ENCODE peak calls at places on chromosomes 2 and 18, in seven cellular contexts. M is endothelial cell of umbilical vein, Z is mammary epithelial cell, D is fibroblast of lung, E is SK-N-SH, X is HepG2, C is HCT116. S is an unnamed sample.

GRCh38 chr2:30776831-30777652 is 30.2 kb downstream of the CAPN13 start:
- DNase-seq in M (no peak), Z (no peak), D (no peak), E (no peak), X (no peak), C (no peak), S (peak)

GRCh38 chr18:28086530-28087172 is 90.3 kb downstream of the CDH2 start:
- DNase-seq in M (no peak), Z (peak), D (peak), E (no peak), X (peak), C (no peak), S (no peak)

GRCh38 chr2:8587251-8587791 is 94.5 kb upstream of the ID2 start:
- DNase-seq in M (no peak), Z (no peak), D (no peak), E (no peak), X (no peak), C (no peak), S (no peak)

GRCh38 chr2:6977786-6978185 is 60.6 kb downstream of the RNF144A start:
- DNase-seq in M (no peak), Z (no peak), D (no peak), E (no peak), X (no peak), C (no peak), S (no peak)

GRCh38 chr2:230898016-230898415 is 27.0 kb downstream of the GPR55 start:
- DNase-seq in M (no peak), Z (no peak), D (no peak), E (no peak), X (no peak), C (no peak), S (peak)

GRCh38 chr2:218733615-218734021 is 23.0 kb downstream of the TTLL4 start:
- DNase-seq in M (no peak), Z (peak), D (peak), E (no peak), X (peak), C (no peak), S (no peak)

GRCh38 chr2:8541636-8542035 is 140.2 kb upstream of the ID2 start:
- DNase-seq in M (no peak), Z (no peak), D (no peak), E (no peak), X (no peak), C (no peak), S (no peak)

GRCh38 chr2:218516614-218517013 is 51.5 kb downstream of the USP37 start:
- DNase-seq in M (no peak), Z (no peak), D (peak), E (peak), X (peak), C (peak), S (no peak)

GRCh38 chr18:69588301-69588700 is 187.6 kb downstream of the DOK6 start:
- DNase-seq in M (no peak), Z (no peak), D (peak), E (no peak), X (peak), C (no peak), S (no peak)

GRCh38 chr2:205556841-205557539 is 125.3 kb upstream of the NRP2 start:
- DNase-seq in M (no peak), Z (no peak), D (no peak), E (no peak), X (no peak), C (no peak), S (no peak)

DNA sequence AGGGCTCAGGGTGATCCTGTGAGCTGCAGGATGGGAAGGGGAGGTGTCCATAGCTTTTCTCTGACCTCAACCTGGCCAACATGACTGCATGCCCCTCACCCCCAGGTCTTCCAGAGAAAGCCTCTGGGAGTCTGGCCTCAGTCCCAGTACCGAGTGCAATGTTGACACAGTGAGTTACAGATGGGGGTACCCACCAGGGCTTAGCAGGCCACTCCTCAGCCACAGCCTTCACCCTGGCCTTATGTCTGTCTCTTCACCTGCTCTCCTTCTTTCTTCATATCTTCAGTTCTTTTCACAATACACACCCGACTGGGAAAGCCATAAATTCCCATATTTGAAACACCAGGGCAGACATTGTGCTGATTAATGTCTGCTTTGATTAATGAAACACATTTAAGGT is 33.5 kb downstream of the AOX1 start:
- DNase-seq in M (no peak), Z (no peak), D (peak), E (peak), X (no peak), C (no peak), S (no peak)
- H3K27ac ChIP-seq in M (no peak), Z (no peak), D (no peak), E (no peak), X (no peak), C (no peak), S (no peak)

DNA sequence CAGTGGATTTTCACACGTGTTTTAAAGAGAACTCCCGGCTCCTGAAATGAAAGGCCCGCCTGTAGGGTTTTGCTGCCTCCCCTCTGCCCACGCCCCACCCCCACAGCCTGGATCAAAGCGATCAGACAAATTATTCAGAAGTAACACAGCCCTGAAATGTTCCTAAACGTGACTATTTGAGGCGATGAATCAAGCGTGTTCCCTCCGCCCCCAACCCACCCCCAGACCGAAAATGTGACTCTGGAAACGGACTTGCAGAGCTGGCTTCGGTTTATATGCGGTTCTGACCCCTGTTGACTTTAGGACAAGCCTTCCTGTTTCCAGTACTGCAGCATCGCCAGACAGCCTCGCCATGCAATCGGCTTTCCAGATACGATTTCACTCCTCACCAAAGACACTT is 28.8 kb upstream of the SMIM21 start:
- DNase-seq in M (no peak), Z (no peak), D (peak), E (no peak), X (no peak), C (no peak), S (no peak)
- H3K4me3 ChIP-seq in M (no peak), Z (no peak), D (peak), E (no peak), X (no peak), C (no peak), S (no peak)

GRCh38 chr18:32714571-32715148 is 58.2 kb downstream of the KLHL14 start:
- DNase-seq in M (peak), Z (peak), D (peak), E (peak), X (peak), C (peak), S (peak)
- H3K9ac ChIP-seq in M (no peak), Z (no peak), D (no peak), E (no peak), X (no peak), C (no peak), S (no peak)

GRCh38 chr2:122639721-122640120 is 884.3 kb downstream of the TSN start:
- DNase-seq in M (no peak), Z (no peak), D (no peak), E (no peak), X (no peak), C (no peak), S (no peak)

GRCh38 chr2:122635649-122636496 is 880.4 kb downstream of the TSN start:
- DNase-seq in M (no peak), Z (peak), D (no peak), E (no peak), X (no peak), C (no peak), S (no peak)

GRCh38 chr2:122634261-122634660 is 878.8 kb downstream of the TSN start:
- DNase-seq in M (no peak), Z (peak), D (peak), E (no peak), X (no peak), C (no peak), S (no peak)

GRCh38 chr2:122639176-122639575 is 883.7 kb downstream of the TSN start:
- DNase-seq in M (no peak), Z (no peak), D (no peak), E (no peak), X (no peak), C (no peak), S (no peak)

DNA sequence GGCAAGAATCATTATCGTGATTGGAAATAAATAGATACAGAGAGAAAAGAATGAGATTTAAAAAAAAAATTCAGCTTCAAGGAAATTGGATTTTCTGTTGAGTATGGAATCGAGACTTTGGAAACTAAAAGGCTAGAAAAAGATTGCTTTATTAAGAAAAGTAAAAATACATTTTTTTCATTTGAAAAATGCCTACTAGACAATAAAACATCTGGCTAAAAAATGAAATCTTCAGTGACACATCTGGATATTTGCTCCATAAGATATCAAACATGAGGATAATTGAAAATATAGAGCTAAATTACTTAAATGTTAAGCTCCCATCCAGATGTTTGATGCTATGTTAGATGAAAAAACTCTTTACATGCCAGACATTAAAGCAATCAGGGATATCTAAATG is 879.5 kb downstream of the TSN start:
- DNase-seq in M (no peak), Z (no peak), D (no peak), E (no peak), X (no peak), C (no peak), S (no peak)
- H3K27ac ChIP-seq in M (no peak), Z (no peak), D (no peak), E (peak), X (no peak), C (no peak), S (no peak)

GRCh38 chr18:57715073-57715472 is 88.0 kb downstream of the ATP8B1 start:
- DNase-seq in M (no peak), Z (no peak), D (no peak), E (no peak), X (no peak), C (no peak), S (no peak)
- H3K4me3 ChIP-seq in M (no peak), Z (no peak), D (no peak), E (no peak), X (no peak), C (no peak), S (no peak)

GRCh38 chr2:127575185-127575765 is 39.8 kb downstream of the MYO7B start:
- DNase-seq in M (no peak), Z (no peak), D (no peak), E (no peak), X (no peak), C (no peak), S (no peak)
- H3K9ac ChIP-seq in M (no peak), Z (no peak), D (no peak), E (no peak), X (no peak), C (no peak), S (no peak)

DNA sequence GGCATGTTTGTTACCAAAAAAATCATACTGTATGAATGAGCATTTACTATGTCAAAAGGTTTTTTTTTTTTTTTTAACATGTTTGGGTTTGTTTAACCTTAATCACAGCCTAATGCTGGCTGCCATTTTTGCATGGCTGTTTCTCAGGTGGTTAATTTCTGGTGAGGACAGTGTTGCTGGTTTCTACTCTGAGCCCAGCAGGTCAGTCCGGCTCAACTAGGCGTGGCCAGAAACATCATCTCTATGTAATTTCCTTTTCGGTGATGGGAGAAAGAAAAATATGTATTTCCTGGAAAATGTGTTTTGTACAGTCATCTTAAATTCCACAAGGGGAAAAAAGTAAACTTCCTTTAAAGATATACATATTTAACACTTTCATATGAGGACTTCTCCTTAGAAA is 24.9 kb upstream of the BZW1 start:
- DNase-seq in M (peak), Z (peak), D (peak), E (no peak), X (no peak), C (peak), S (peak)
- H3K27ac ChIP-seq in M (peak), Z (peak), D (peak), E (peak), X (no peak), C (peak), S (no peak)

S was measured in colonic mucosa.